ENCODE peak calls at places on chromosomes 4 and X, in seven cellular contexts. One of them, this sample, is unnamed.

GRCh38 chr4:13558881-13559280 is 14.6 kb upstream of the NKX3-2 start:
- DNase-seq in GM12892: no peak
- DNase-seq in H1: no peak
- DNase-seq in K562: no peak
- DNase-seq in SK-N-SH: no peak
- DNase-seq in GM12878: no peak
- DNase-seq in HepG2: no peak
- DNase-seq in this sample: no peak

GRCh38 chr4:14701389-14701788 is 300.9 kb upstream of the CPEB2 start:
- DNase-seq in GM12892: no peak
- DNase-seq in H1: no peak
- DNase-seq in K562: no peak
- DNase-seq in SK-N-SH: no peak
- DNase-seq in GM12878: no peak
- DNase-seq in HepG2: no peak
- DNase-seq in this sample: no peak

GRCh38 chr4:88803600-88804096 is 106.0 kb upstream of the NAP1L5 start:
- DNase-seq in GM12892: no peak
- DNase-seq in H1: no peak
- DNase-seq in K562: no peak
- DNase-seq in SK-N-SH: no peak
- DNase-seq in GM12878: peak
- DNase-seq in HepG2: no peak
- DNase-seq in this sample: no peak

GRCh38 chr4:126850286-126850685 is 782.5 kb upstream of the INTU start:
- DNase-seq in GM12892: no peak
- DNase-seq in H1: no peak
- DNase-seq in K562: peak
- DNase-seq in SK-N-SH: peak
- DNase-seq in GM12878: no peak
- DNase-seq in HepG2: no peak
- DNase-seq in this sample: no peak

GRCh38 chr4:17511950-17512795 is at the start of gene QDPR:
- DNase-seq in GM12892: peak
- DNase-seq in H1: peak
- DNase-seq in K562: peak
- DNase-seq in SK-N-SH: peak
- DNase-seq in GM12878: peak
- DNase-seq in HepG2: peak
- DNase-seq in this sample: peak

GRCh38 chrX:39011454-39012204 is 210.4 kb downstream of the MID1IP1 start:
- DNase-seq in GM12892: no peak
- DNase-seq in H1: no peak
- DNase-seq in K562: no peak
- DNase-seq in SK-N-SH: no peak
- DNase-seq in GM12878: no peak
- DNase-seq in HepG2: no peak
- DNase-seq in this sample: no peak

GRCh38 chr4:8403173-8403753 is 37.3 kb downstream of the ACOX3 start:
- DNase-seq in GM12892: peak
- DNase-seq in H1: peak
- DNase-seq in K562: peak
- DNase-seq in SK-N-SH: peak
- DNase-seq in GM12878: no peak
- DNase-seq in HepG2: peak
- DNase-seq in this sample: peak

GRCh38 chr4:188127157-188127874 is 11.9 kb upstream of the TRIML1 start:
- DNase-seq in GM12892: no peak
- DNase-seq in H1: no peak
- DNase-seq in K562: no peak
- DNase-seq in SK-N-SH: no peak
- DNase-seq in GM12878: no peak
- DNase-seq in HepG2: no peak
- DNase-seq in this sample: no peak

GRCh38 chr4:106898621-106899230 is 137.4 kb downstream of the DKK2 start:
- DNase-seq in GM12892: no peak
- DNase-seq in H1: no peak
- DNase-seq in K562: peak
- DNase-seq in SK-N-SH: peak
- DNase-seq in GM12878: no peak
- DNase-seq in HepG2: peak
- DNase-seq in this sample: peak

GRCh38 chrX:30971761-30972603 is 82.9 kb upstream of the TAB3 start:
- DNase-seq in GM12892: peak
- DNase-seq in H1: peak
- DNase-seq in K562: peak
- DNase-seq in SK-N-SH: peak
- DNase-seq in GM12878: no peak
- DNase-seq in HepG2: peak
- DNase-seq in this sample: peak

GRCh38 chrX:41043950-41044349 is 41.3 kb upstream of the USP9X start:
- DNase-seq in GM12892: no peak
- DNase-seq in H1: no peak
- DNase-seq in K562: no peak
- DNase-seq in SK-N-SH: no peak
- DNase-seq in GM12878: no peak
- DNase-seq in HepG2: no peak
- DNase-seq in this sample: no peak

GRCh38 chr4:70703695-70704332 is 15.5 kb downstream of the UTP3 start:
- DNase-seq in GM12892: no peak
- DNase-seq in H1: no peak
- DNase-seq in K562: no peak
- DNase-seq in SK-N-SH: no peak
- DNase-seq in GM12878: no peak
- DNase-seq in HepG2: no peak
- DNase-seq in this sample: no peak

GRCh38 chr4:13642576-13642975 is 15.1 kb upstream of the BOD1L1 start:
- DNase-seq in GM12892: no peak
- DNase-seq in H1: no peak
- DNase-seq in K562: no peak
- DNase-seq in SK-N-SH: no peak
- DNase-seq in GM12878: no peak
- DNase-seq in HepG2: no peak
- DNase-seq in this sample: no peak

GRCh38 chr4:3207531-3208037 is 41.4 kb upstream of the MSANTD1 start:
- DNase-seq in GM12892: no peak
- DNase-seq in H1: no peak
- DNase-seq in K562: no peak
- DNase-seq in SK-N-SH: peak
- DNase-seq in GM12878: no peak
- DNase-seq in HepG2: peak
- DNase-seq in this sample: no peak

GRCh38 chr4:67130411-67130810 is 414.9 kb downstream of the CENPC start:
- DNase-seq in GM12892: no peak
- DNase-seq in H1: no peak
- DNase-seq in K562: no peak
- DNase-seq in SK-N-SH: no peak
- DNase-seq in GM12878: no peak
- DNase-seq in HepG2: no peak
- DNase-seq in this sample: no peak

DNA sequence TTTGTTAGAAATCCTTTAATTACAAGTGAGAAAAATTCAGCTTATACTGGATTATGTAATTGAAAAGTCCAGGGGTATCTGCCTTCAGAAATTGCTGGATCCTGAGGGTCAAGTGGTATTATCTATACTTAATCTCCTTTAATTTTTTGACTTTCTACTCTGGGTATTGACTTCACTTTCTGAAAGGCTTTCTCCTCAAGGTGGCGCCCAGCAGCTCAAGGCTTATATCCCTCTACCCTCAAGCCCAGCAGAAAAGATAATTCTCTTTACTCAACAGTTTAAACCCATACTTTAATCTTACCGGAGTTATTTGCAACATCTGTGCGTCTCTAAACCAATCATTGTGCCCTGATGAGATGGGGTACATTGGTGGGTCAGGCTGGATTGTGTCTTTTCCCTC is 129.5 kb downstream of the LARP7 start:
- DNase-seq in GM12892: no peak
- DNase-seq in H1: no peak
- DNase-seq in K562: no peak
- DNase-seq in SK-N-SH: no peak
- DNase-seq in GM12878: no peak
- DNase-seq in HepG2: no peak
- DNase-seq in this sample: no peak
- TF ChIP-seq TAF1 in GM12892: no peak
- TF ChIP-seq TAF1 in H1: no peak
- TF ChIP-seq TAF1 in K562: no peak
- TF ChIP-seq TAF1 in SK-N-SH: no peak
- TF ChIP-seq TAF1 in GM12878: no peak
- TF ChIP-seq TAF1 in HepG2: no peak
- TF ChIP-seq TAF1 in this sample: no peak

GRCh38 chr4:111649308-111649707 is 495.9 kb upstream of the FAM241A start:
- DNase-seq in GM12892: no peak
- DNase-seq in H1: no peak
- DNase-seq in K562: no peak
- DNase-seq in SK-N-SH: no peak
- DNase-seq in GM12878: no peak
- DNase-seq in HepG2: no peak
- DNase-seq in this sample: no peak

GRCh38 chr4:111652986-111653385 is 492.3 kb upstream of the FAM241A start:
- DNase-seq in GM12892: no peak
- DNase-seq in H1: no peak
- DNase-seq in K562: no peak
- DNase-seq in SK-N-SH: no peak
- DNase-seq in GM12878: no peak
- DNase-seq in HepG2: no peak
- DNase-seq in this sample: no peak

GRCh38 chr4:111650146-111650545 is 495.1 kb upstream of the FAM241A start:
- DNase-seq in GM12892: no peak
- DNase-seq in H1: no peak
- DNase-seq in K562: no peak
- DNase-seq in SK-N-SH: no peak
- DNase-seq in GM12878: no peak
- DNase-seq in HepG2: no peak
- DNase-seq in this sample: no peak

GRCh38 chr4:111652206-111652605 is 493.0 kb upstream of the FAM241A start:
- DNase-seq in GM12892: no peak
- DNase-seq in H1: no peak
- DNase-seq in K562: no peak
- DNase-seq in SK-N-SH: no peak
- DNase-seq in GM12878: no peak
- DNase-seq in HepG2: no peak
- DNase-seq in this sample: no peak

GRCh38 chr4:111650553-111651183 is 494.6 kb upstream of the FAM241A start:
- DNase-seq in GM12892: no peak
- DNase-seq in H1: no peak
- DNase-seq in K562: no peak
- DNase-seq in SK-N-SH: no peak
- DNase-seq in GM12878: no peak
- DNase-seq in HepG2: no peak
- DNase-seq in this sample: no peak
- TF ChIP-seq TAF1 in GM12892: no peak
- TF ChIP-seq TAF1 in H1: no peak
- TF ChIP-seq TAF1 in K562: no peak
- TF ChIP-seq TAF1 in SK-N-SH: no peak
- TF ChIP-seq TAF1 in GM12878: no peak
- TF ChIP-seq TAF1 in HepG2: no peak
- TF ChIP-seq TAF1 in this sample: no peak

GRCh38 chr4:183989931-183990330 is 84.8 kb downstream of the STOX2 start:
- DNase-seq in GM12892: no peak
- DNase-seq in H1: no peak
- DNase-seq in K562: no peak
- DNase-seq in SK-N-SH: no peak
- DNase-seq in GM12878: no peak
- DNase-seq in HepG2: no peak
- DNase-seq in this sample: no peak

GRCh38 chr4:183987529-183987946 is 82.4 kb downstream of the STOX2 start:
- DNase-seq in GM12892: no peak
- DNase-seq in H1: no peak
- DNase-seq in K562: no peak
- DNase-seq in SK-N-SH: peak
- DNase-seq in GM12878: no peak
- DNase-seq in HepG2: no peak
- DNase-seq in this sample: no peak

GRCh38 chr4:183988874-183989273 is 83.8 kb downstream of the STOX2 start:
- DNase-seq in GM12892: no peak
- DNase-seq in H1: no peak
- DNase-seq in K562: no peak
- DNase-seq in SK-N-SH: no peak
- DNase-seq in GM12878: no peak
- DNase-seq in HepG2: no peak
- DNase-seq in this sample: no peak

GRCh38 chr4:183987987-183988392 is 82.9 kb downstream of the STOX2 start:
- DNase-seq in GM12892: no peak
- DNase-seq in H1: no peak
- DNase-seq in K562: peak
- DNase-seq in SK-N-SH: peak
- DNase-seq in GM12878: no peak
- DNase-seq in HepG2: peak
- DNase-seq in this sample: no peak

GRCh38 chr4:183989471-183989870 is 84.4 kb downstream of the STOX2 start:
- DNase-seq in GM12892: no peak
- DNase-seq in H1: no peak
- DNase-seq in K562: no peak
- DNase-seq in SK-N-SH: no peak
- DNase-seq in GM12878: no peak
- DNase-seq in HepG2: no peak
- DNase-seq in this sample: no peak
- TF ChIP-seq TAF1 in GM12892: no peak
- TF ChIP-seq TAF1 in H1: no peak
- TF ChIP-seq TAF1 in K562: no peak
- TF ChIP-seq TAF1 in SK-N-SH: no peak
- TF ChIP-seq TAF1 in GM12878: no peak
- TF ChIP-seq TAF1 in HepG2: no peak
- TF ChIP-seq TAF1 in this sample: no peak

GRCh38 chrX:44227981-44228380 is 115.5 kb downstream of the EFHC2 start:
- DNase-seq in GM12892: no peak
- DNase-seq in H1: no peak
- DNase-seq in K562: no peak
- DNase-seq in SK-N-SH: no peak
- DNase-seq in GM12878: no peak
- DNase-seq in HepG2: no peak
- DNase-seq in this sample: no peak

GRCh38 chrX:44218465-44218864 is 125.0 kb downstream of the EFHC2 start:
- DNase-seq in GM12892: no peak
- DNase-seq in H1: no peak
- DNase-seq in K562: no peak
- DNase-seq in SK-N-SH: no peak
- DNase-seq in GM12878: no peak
- DNase-seq in HepG2: no peak
- DNase-seq in this sample: no peak

GRCh38 chrX:44224760-44225159 is 118.7 kb downstream of the EFHC2 start:
- DNase-seq in GM12892: no peak
- DNase-seq in H1: no peak
- DNase-seq in K562: no peak
- DNase-seq in SK-N-SH: no peak
- DNase-seq in GM12878: no peak
- DNase-seq in HepG2: no peak
- DNase-seq in this sample: no peak

GRCh38 chrX:44225667-44226066 is 117.8 kb downstream of the EFHC2 start:
- DNase-seq in GM12892: no peak
- DNase-seq in H1: no peak
- DNase-seq in K562: no peak
- DNase-seq in SK-N-SH: no peak
- DNase-seq in GM12878: no peak
- DNase-seq in HepG2: no peak
- DNase-seq in this sample: no peak

DNA sequence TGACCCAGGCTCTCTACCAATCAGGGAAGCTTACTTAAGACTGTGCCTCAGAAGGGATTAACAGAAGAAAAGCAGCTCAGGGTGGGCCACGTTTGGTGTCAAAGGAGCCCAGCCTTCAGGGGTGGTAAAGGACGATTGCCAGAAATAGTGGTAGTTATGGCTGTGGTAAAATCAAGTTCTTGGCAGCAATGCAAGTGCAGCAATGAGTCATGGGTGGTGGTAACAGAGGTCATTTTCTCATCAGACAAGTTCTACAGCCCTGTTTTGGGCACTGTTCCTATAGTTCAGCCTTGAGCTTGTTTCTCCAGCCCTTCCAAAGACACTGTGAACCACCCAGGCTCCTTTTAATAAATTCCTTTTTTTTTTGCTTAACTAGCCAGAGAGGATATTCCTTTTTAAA is 120.3 kb downstream of the EFHC2 start:
- DNase-seq in GM12892: no peak
- DNase-seq in H1: no peak
- DNase-seq in K562: no peak
- DNase-seq in SK-N-SH: no peak
- DNase-seq in GM12878: no peak
- DNase-seq in HepG2: no peak
- DNase-seq in this sample: no peak
- TF ChIP-seq TAF1 in GM12892: no peak
- TF ChIP-seq TAF1 in H1: no peak
- TF ChIP-seq TAF1 in K562: no peak
- TF ChIP-seq TAF1 in SK-N-SH: no peak
- TF ChIP-seq TAF1 in GM12878: no peak
- TF ChIP-seq TAF1 in HepG2: no peak
- TF ChIP-seq TAF1 in this sample: no peak

This sample was measured in GM12891.